ENCODE peak calls at places on chromosomes 5 and 9, in nine cellular contexts. T, E, I, W, V, N, K, O and S are unnamed samples.

GRCh38 chr5:66666778-66667177 is 70.6 kb downstream of the MAST4 start:
- DNase-seq in W (no peak), K (no peak), N (no peak), O (no peak), V (no peak), I (no peak), T (no peak), E (no peak), S (no peak)

GRCh38 chr9:136020671-136021070 is 59.5 kb upstream of the UBAC1 start:
- DNase-seq in T (no peak), V (no peak), K (peak), I (no peak), N (no peak), O (no peak), E (no peak), W (no peak), S (no peak)

GRCh38 chr5:11525020-11525419 is 379.2 kb downstream of the CTNND2 start:
- DNase-seq in N (no peak), V (no peak), W (no peak), I (no peak), T (no peak), O (no peak), K (no peak), E (no peak), S (no peak)

GRCh38 chr5:179273441-179274145 is 71.7 kb downstream of the ADAMTS2 start:
- DNase-seq in O (peak), W (no peak), I (no peak), E (no peak), N (no peak), V (no peak), K (peak), T (no peak), S (no peak)

GRCh38 chr5:170278611-170279500 is 18.7 kb downstream of the LCP2 start:
- DNase-seq in N (no peak), K (no peak), W (no peak), V (peak), E (no peak), T (no peak), O (peak), I (no peak), S (peak)

GRCh38 chr5:90911169-90911568 is 352.6 kb downstream of the ADGRV1 start:
- DNase-seq in O (no peak), T (no peak), K (no peak), N (no peak), I (no peak), E (no peak), W (no peak), V (no peak), S (no peak)

GRCh38 chr9:137304383-137305059 is 2.5 kb upstream of the NRARP start:
- DNase-seq in V (no peak), O (no peak), I (no peak), K (no peak), N (no peak), T (no peak), W (no peak), E (peak), S (no peak)

GRCh38 chr9:69324549-69325401 is at the start of gene ENTREP1:
- DNase-seq in E (no peak), V (no peak), T (no peak), N (peak), O (peak), K (no peak), W (no peak), I (no peak), S (peak)

GRCh38 chr9:79176298-79176697 is 395.5 kb upstream of the TLE4 start:
- DNase-seq in O (no peak), T (no peak), W (peak), E (no peak), N (no peak), I (no peak), V (no peak), K (no peak), S (no peak)

GRCh38 chr5:176432707-176433106 is 15.5 kb upstream of the FAF2 start:
- DNase-seq in E (no peak), T (no peak), K (no peak), V (no peak), W (no peak), N (no peak), I (no peak), O (no peak), S (no peak)

GRCh38 chr9:76136986-76137385 is 246.5 kb downstream of the PCSK5 start:
- DNase-seq in N (peak), W (peak), E (no peak), K (no peak), T (peak), V (peak), I (no peak), O (no peak), S (no peak)

GRCh38 chr9:121780641-121781040 is 129.2 kb downstream of the DAB2IP start:
- DNase-seq in K (no peak), T (no peak), O (peak), W (no peak), N (no peak), I (no peak), V (no peak), E (no peak), S (peak)

GRCh38 chr9:18786196-18786595 is 246.8 kb downstream of the SAXO1 start:
- DNase-seq in N (no peak), W (no peak), T (no peak), E (no peak), V (no peak), O (no peak), K (no peak), I (no peak), S (no peak)

GRCh38 chr9:26928966-26929495 is 18.0 kb downstream of the PLAA start:
- DNase-seq in V (peak), N (no peak), O (no peak), W (no peak), E (no peak), K (no peak), T (no peak), I (no peak), S (no peak)

GRCh38 chr5:151868451-151868850 is 56.2 kb downstream of the GLRA1 start:
- DNase-seq in K (no peak), I (no peak), N (no peak), E (no peak), W (no peak), V (no peak), O (no peak), T (no peak), S (no peak)

GRCh38 chr9:91790912-91791311 is 159.1 kb downstream of the ROR2 start:
- DNase-seq in O (no peak), E (no peak), W (peak), I (no peak), N (peak), V (no peak), K (no peak), T (no peak), S (no peak)

GRCh38 chr5:134553816-134554215 is 28.3 kb downstream of the JADE2 start:
- DNase-seq in W (peak), O (no peak), V (no peak), I (no peak), E (no peak), K (no peak), N (no peak), T (no peak), S (no peak)

GRCh38 chr5:50947892-50948683 is 281.7 kb downstream of the PARP8 start:
- DNase-seq in T (no peak), N (no peak), W (no peak), K (no peak), E (no peak), O (no peak), V (no peak), I (no peak), S (no peak)

GRCh38 chr9:81626511-81626910 is 62.8 kb downstream of the TLE1 start:
- DNase-seq in O (no peak), T (no peak), W (peak), E (no peak), V (no peak), I (peak), N (peak), K (peak), S (no peak)

GRCh38 chr5:40687316-40687715 is 7.6 kb downstream of the PTGER4 start:
- DNase-seq in K (no peak), N (no peak), O (no peak), T (no peak), I (no peak), E (no peak), W (no peak), V (no peak), S (no peak)

GRCh38 chr9:96817973-96818372 is 36.3 kb downstream of the ZNF782 start:
- DNase-seq in W (no peak), T (no peak), I (no peak), E (no peak), V (no peak), N (no peak), K (no peak), O (no peak), S (no peak)

GRCh38 chr5:927172-928015 is 34.7 kb downstream of the TRIP13 start:
- DNase-seq in T (no peak), E (peak), K (no peak), O (no peak), W (no peak), N (no peak), V (no peak), I (no peak), S (peak)

GRCh38 chr9:30075451-30076199 is 2308.8 kb upstream of the ACO1 start:
- DNase-seq in V (peak), I (no peak), T (no peak), K (no peak), O (no peak), N (no peak), W (no peak), E (no peak), S (no peak)

GRCh38 chr9:97419315-97419867 is 7.5 kb downstream of the TDRD7 start:
- DNase-seq in E (no peak), I (no peak), V (no peak), O (no peak), K (no peak), N (peak), W (peak), T (peak), S (no peak)

GRCh38 chr9:87267251-87267679 is 230.4 kb upstream of the DAPK1 start:
- DNase-seq in V (no peak), K (no peak), E (no peak), I (no peak), T (no peak), O (peak), W (no peak), N (peak), S (peak)

GRCh38 chr9:17750285-17750684 is 171.4 kb downstream of the SH3GL2 start:
- DNase-seq in O (no peak), E (no peak), N (no peak), V (no peak), I (no peak), W (no peak), T (no peak), K (no peak), S (no peak)

GRCh38 chr5:109950634-109951033 is 260.9 kb downstream of the MAN2A1 start:
- DNase-seq in O (no peak), N (no peak), E (no peak), K (no peak), T (no peak), I (no peak), V (no peak), W (no peak), S (no peak)

GRCh38 chr9:131546336-131547084 is 1.2 kb downstream of the PRRT1B start:
- DNase-seq in I (no peak), W (peak), V (no peak), O (no peak), E (peak), T (no peak), K (no peak), N (no peak), S (no peak)

GRCh38 chr5:135242496-135243193 is 156.4 kb downstream of the MACROH2A1 start:
- DNase-seq in T (no peak), I (no peak), K (peak), E (peak), V (no peak), W (peak), O (peak), N (no peak), S (peak)

GRCh38 chr5:170533383-170533782 is 29.6 kb downstream of the KCNIP1 start:
- DNase-seq in K (peak), W (no peak), N (no peak), O (no peak), T (no peak), V (no peak), E (no peak), I (no peak), S (no peak)

GRCh38 chr9:77751341-77752091 is 103.4 kb upstream of the GNA14 start:
- DNase-seq in V (peak), O (no peak), K (no peak), W (peak), T (peak), E (no peak), N (peak), I (no peak), S (no peak)

GRCh38 chr5:172159016-172159415 is 29.0 kb downstream of the STK10 start:
- DNase-seq in O (no peak), E (no peak), I (no peak), W (no peak), N (no peak), K (no peak), T (no peak), V (no peak), S (no peak)

GRCh38 chr9:6938447-6938846 is 180.7 kb downstream of the KDM4C start:
- DNase-seq in V (peak), N (peak), W (peak), I (no peak), O (no peak), E (no peak), K (no peak), T (peak), S (no peak)

GRCh38 chr9:126440938-126441337 is 114.3 kb downstream of the MVB12B start:
- DNase-seq in I (no peak), E (no peak), W (no peak), K (no peak), T (no peak), O (no peak), N (peak), V (no peak), S (no peak)

GRCh38 chr9:78539904-78540303 is 243.0 kb downstream of the PSAT1 start:
- DNase-seq in I (peak), O (peak), W (peak), V (no peak), N (peak), T (peak), E (no peak), K (no peak), S (no peak)

GRCh38 chr5:149409268-149409948 is 30.3 kb upstream of the IL17B start:
- DNase-seq in T (no peak), O (no peak), E (no peak), N (no peak), W (no peak), V (peak), I (no peak), K (no peak), S (no peak)

GRCh38 chr9:98488578-98489312 is 220.0 kb downstream of the GABBR2 start:
- DNase-seq in I (no peak), O (no peak), T (peak), N (peak), V (no peak), K (no peak), W (peak), E (no peak), S (no peak)

GRCh38 chr9:98861881-98862501 is 54.5 kb downstream of the GALNT12 start:
- DNase-seq in E (no peak), K (no peak), N (peak), T (peak), O (peak), I (peak), W (peak), V (peak), S (peak)

DNA sequence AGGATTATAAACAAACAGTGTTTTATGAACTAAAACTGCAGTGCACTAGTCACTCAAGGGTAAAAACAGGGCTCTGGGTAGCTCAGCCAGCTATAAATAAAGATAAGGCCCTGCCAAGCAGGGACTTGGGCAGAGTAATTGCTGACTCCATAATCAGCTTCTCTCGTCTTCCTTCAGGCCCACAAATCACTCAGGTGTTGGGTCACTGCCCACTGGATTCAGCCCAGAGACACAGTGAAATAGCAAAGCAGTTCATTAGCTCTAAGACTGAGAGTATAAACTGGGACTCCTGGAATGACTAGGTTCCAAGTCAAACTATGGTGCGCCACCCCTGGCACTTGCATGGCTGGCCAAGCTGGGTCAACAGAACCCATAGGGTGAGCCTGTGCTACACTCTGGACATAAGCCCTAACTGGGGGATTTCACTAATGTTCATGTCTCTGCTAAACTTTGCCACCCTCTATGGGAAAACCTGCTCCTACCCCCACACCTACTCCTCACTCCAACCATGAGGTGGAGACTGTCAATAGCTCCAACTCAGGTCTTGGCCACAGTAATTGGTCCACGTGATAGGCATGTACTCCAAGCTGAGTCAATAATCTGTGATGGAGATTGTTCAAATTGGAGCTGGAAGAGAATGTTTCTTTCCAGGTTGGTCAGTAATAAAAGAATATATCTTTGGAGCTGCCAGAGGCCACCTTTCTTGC is 158.5 kb downstream of the SLIT3 start:
- DNase-seq in E (no peak), O (peak), W (no peak), V (no peak), I (no peak), N (no peak), T (no peak), K (no peak), S (peak)
- TF ChIP-seq CTCF in E (no peak), O (no peak), W (no peak), V (no peak), I (no peak), N (no peak), T (no peak), K (no peak), S (no peak)

DNA sequence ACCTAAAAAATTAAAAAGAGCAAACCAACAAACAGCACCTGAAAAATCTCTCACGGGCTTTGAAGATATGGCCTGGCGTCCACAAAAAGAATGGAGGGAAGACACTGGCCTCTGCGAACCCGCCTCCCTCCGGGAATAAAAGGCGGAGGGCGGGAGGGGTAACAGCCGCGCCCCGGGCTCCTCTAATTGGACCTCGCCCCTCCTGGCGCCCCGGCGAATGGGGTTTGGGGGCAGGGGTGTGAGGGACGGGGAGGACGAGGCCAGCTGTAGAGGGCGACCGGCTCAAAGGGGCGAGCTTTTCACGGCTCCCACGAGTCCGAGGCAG is 753 bp downstream of the FANCC start:
- DNase-seq in O (peak), W (peak), K (peak), E (peak), V (peak), I (no peak), N (peak), T (peak), S (peak)
- TF ChIP-seq CTCF in O (no peak), W (peak), K (no peak), E (no peak), V (no peak), I (peak), N (no peak), T (peak), S (no peak)

DNA sequence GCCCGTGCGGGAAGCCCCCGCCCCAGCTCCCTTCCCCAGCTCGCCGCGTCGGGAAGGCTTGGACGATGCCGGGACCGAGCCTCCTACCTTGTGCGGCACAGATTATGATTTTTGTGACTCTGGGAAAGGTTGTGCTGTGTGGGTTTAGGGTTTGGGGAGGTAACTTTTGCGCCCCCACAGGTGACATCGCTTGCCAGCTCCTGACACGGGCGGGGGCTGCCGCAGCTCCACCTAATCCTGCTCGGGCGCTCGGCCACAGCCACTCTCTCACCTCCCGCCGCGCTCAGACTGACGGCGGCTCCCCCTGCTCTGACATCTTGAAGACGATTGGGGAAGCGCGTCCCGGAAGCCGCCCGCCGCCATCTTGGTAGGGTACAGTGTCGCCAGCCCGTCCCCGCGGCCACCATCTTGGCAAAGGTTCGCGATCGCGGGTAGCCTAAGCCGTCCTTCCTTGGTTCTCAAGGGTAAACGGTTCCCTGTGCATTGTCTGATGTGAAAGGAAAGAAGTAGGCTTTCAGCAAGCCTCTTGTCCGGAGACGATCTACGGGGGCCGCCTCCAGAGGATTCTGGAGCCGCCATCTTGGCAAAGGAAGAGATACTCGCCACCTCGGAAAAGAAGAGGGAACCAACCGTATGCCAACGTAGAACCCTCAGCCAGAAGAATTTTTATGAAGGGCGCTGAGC is 1.7 kb upstream of the NR3C1 start:
- DNase-seq in N (peak), I (peak), T (peak), K (peak), V (peak), W (peak), O (peak), E (peak), S (peak)
- TF ChIP-seq CTCF in N (no peak), I (peak), T (peak), K (no peak), V (peak), W (no peak), O (peak), E (no peak), S (peak)

GRCh38 chr9:106966481-106966880 is 103.5 kb downstream of the ZNF462 start:
- DNase-seq in I (no peak), N (no peak), O (no peak), V (no peak), W (no peak), E (no peak), K (no peak), T (no peak), S (no peak)
- TF ChIP-seq CTCF in I (no peak), N (no peak), O (no peak), V (no peak), W (no peak), E (no peak), K (no peak), T (no peak), S (no peak)